ENCODE peak calls at places on chromosomes 5 and 9, in six cellular contexts. H, Z, M, A, X and B are unnamed samples.
A peak's percentile ranks its signal among the peaks of the same experiment; 100 is the strongest.

GRCh38 chr9:18632624-18633407 is 158.9 kb downstream of the ADAMTSL1 start:
- DNase-seq in H (peak; percentile 88), Z (peak; percentile 22), A (no peak), M (no peak), X (peak; percentile 49), B (no peak)

GRCh38 chr9:107734231-107735014 is 244.9 kb upstream of the KLF4 start:
- DNase-seq in X (peak; percentile 8), M (no peak), H (peak; percentile 98), Z (no peak), A (no peak), B (no peak)

GRCh38 chr5:56620903-56621680 is 194.3 kb upstream of the MAP3K1 start:
- DNase-seq in X (peak; percentile 52), M (no peak), A (no peak), Z (no peak), H (no peak), B (no peak)

GRCh38 chr5:150065886-150066285 is 20.5 kb downstream of the CSF1R start:
- DNase-seq in Z (no peak), A (no peak), X (no peak), H (peak; percentile 60), M (no peak), B (no peak)

GRCh38 chr9:22141906-22142305 is 132.8 kb upstream of the CDKN2B start:
- DNase-seq in Z (no peak), H (peak; percentile 48), A (no peak), M (no peak), X (peak; percentile 16), B (no peak)

GRCh38 chr5:90682278-90682677 is 123.7 kb downstream of the ADGRV1 start:
- DNase-seq in A (no peak), M (no peak), X (no peak), H (no peak), Z (no peak), B (no peak)

GRCh38 chr5:169350759-169351240 is 49.9 kb upstream of the SLIT3 start:
- DNase-seq in A (no peak), H (peak; percentile 99), M (peak; percentile 31), Z (peak; percentile 87), X (peak; percentile 99), B (no peak)

GRCh38 chr5:8907168-8907868 is 638.6 kb downstream of the SEMA5A start:
- DNase-seq in H (peak; percentile 87), A (no peak), M (no peak), Z (peak; percentile 46), X (peak; percentile 91), B (no peak)

GRCh38 chr9:22203371-22204138 is 194.4 kb upstream of the CDKN2B start:
- DNase-seq in M (no peak), H (peak; percentile 78), X (no peak), A (no peak), Z (no peak), B (no peak)

GRCh38 chr9:13744233-13744954 is 464.9 kb upstream of the MPDZ start:
- DNase-seq in A (no peak), H (no peak), M (no peak), X (no peak), Z (no peak), B (no peak)

GRCh38 chr5:532521-533242 is 8.4 kb upstream of the SLC9A3 start:
- DNase-seq in Z (no peak), M (no peak), X (no peak), A (no peak), H (no peak), B (peak; percentile 21)

GRCh38 chr9:81871695-81872094 is 56.5 kb upstream of the SPATA31D4 start:
- DNase-seq in X (peak; percentile 65), H (peak; percentile 78), A (no peak), M (no peak), Z (peak; percentile 38), B (no peak)

GRCh38 chr9:33159058-33159759 is 7.9 kb downstream of the B4GALT1 start:
- DNase-seq in Z (no peak), X (peak; percentile 58), A (no peak), H (peak; percentile 83), M (no peak), B (no peak)

GRCh38 chr5:132479812-132480441 is 10.6 kb downstream of the IRF1 start:
- DNase-seq in M (no peak), Z (no peak), X (no peak), A (no peak), H (no peak), B (no peak)

GRCh38 chr9:136696502-136696901 is 9.2 kb upstream of the AGPAT2 start:
- DNase-seq in M (no peak), Z (no peak), H (no peak), A (no peak), X (no peak), B (no peak)

GRCh38 chr9:33329117-33329563 is 38.8 kb downstream of the NFX1 start:
- DNase-seq in A (no peak), X (peak; percentile 100), Z (peak; percentile 76), H (peak; percentile 95), M (no peak), B (no peak)

GRCh38 chr9:91060520-91061343 is 259.1 kb downstream of the SYK start:
- DNase-seq in X (peak; percentile 82), A (peak; percentile 90), M (no peak), Z (peak; percentile 62), H (peak; percentile 99), B (peak; percentile 74)

GRCh38 chr5:57495285-57495684 is 12.7 kb upstream of the ACTBL2 start:
- DNase-seq in M (no peak), X (no peak), H (no peak), A (no peak), Z (no peak), B (no peak)

GRCh38 chr9:122463828-122464632 is 13.7 kb downstream of the OR1J1 start:
- DNase-seq in M (peak; percentile 23), X (peak; percentile 6), A (peak; percentile 81), Z (no peak), H (no peak), B (no peak)

GRCh38 chr5:32618962-32619361 is 33.6 kb downstream of the SUB1 start:
- DNase-seq in M (no peak), A (no peak), H (no peak), X (no peak), Z (no peak), B (no peak)

GRCh38 chr9:77092536-77092935 is 73.1 kb downstream of the FOXB2 start:
- DNase-seq in A (no peak), Z (no peak), X (peak; percentile 70), M (no peak), H (peak; percentile 39), B (no peak)

GRCh38 chr9:13181652-13182051 is 97.8 kb downstream of the MPDZ start:
- DNase-seq in Z (peak; percentile 5), X (peak; percentile 54), H (no peak), A (no peak), M (no peak), B (no peak)

GRCh38 chr5:16920109-16920816 is 15.8 kb downstream of the MYO10 start:
- DNase-seq in Z (no peak), M (no peak), X (no peak), H (no peak), A (no peak), B (no peak)

GRCh38 chr5:56638768-56639238 is 176.5 kb upstream of the MAP3K1 start:
- DNase-seq in M (no peak), Z (no peak), H (no peak), X (peak; percentile 69), A (peak; percentile 66), B (no peak)

GRCh38 chr9:2809692-2810423 is 34.0 kb downstream of the PUM3 start:
- DNase-seq in M (peak; percentile 57), Z (peak; percentile 60), H (peak; percentile 74), X (peak; percentile 94), A (no peak), B (no peak)

GRCh38 chr5:66144799-66145390 is 795 bp downstream of the SREK1 start:
- DNase-seq in Z (peak; percentile 20), M (no peak), A (peak; percentile 80), X (no peak), H (no peak), B (peak; percentile 66)

GRCh38 chr5:154782326-154782725 is 27.1 kb downstream of the LARP1 start:
- DNase-seq in A (no peak), M (no peak), Z (no peak), X (no peak), H (no peak), B (no peak)

GRCh38 chr9:124776952-124777645 is at the start of gene OLFML2A:
- DNase-seq in Z (no peak), X (peak; percentile 33), H (peak; percentile 8), A (no peak), M (no peak), B (peak; percentile 43)

GRCh38 chr9:121975801-121976277 is 117.3 kb downstream of the TTLL11 start:
- DNase-seq in H (peak; percentile 58), X (peak; percentile 99), A (no peak), M (no peak), Z (no peak), B (no peak)

GRCh38 chr5:142971296-142972013 is 201.3 kb downstream of the ARHGAP26 start:
- DNase-seq in A (no peak), Z (no peak), H (no peak), X (no peak), M (no peak), B (no peak)

GRCh38 chr5:139658928-139659667 is 10.9 kb downstream of the CXXC5 start:
- DNase-seq in A (no peak), Z (no peak), M (no peak), H (peak; percentile 87), X (peak; percentile 96), B (no peak)

GRCh38 chr9:129835860-129836223 is 584 bp downstream of the USP20 start:
- DNase-seq in M (no peak), X (peak; percentile 34), H (peak; percentile 25), Z (no peak), A (no peak), B (no peak)

GRCh38 chr5:176609724-176610429 is at the start of gene GPRIN1:
- DNase-seq in X (peak; percentile 69), H (peak; percentile 26), A (peak; percentile 52), Z (peak; percentile 83), M (no peak), B (peak; percentile 61)

GRCh38 chr5:170522211-170523128 is 18.6 kb downstream of the KCNIP1 start:
- DNase-seq in H (peak; percentile 18), A (peak; percentile 82), Z (peak; percentile 67), X (peak; percentile 99), M (no peak), B (peak; percentile 76)

GRCh38 chr5:77645158-77645994 is 6.9 kb upstream of the OTP start:
- DNase-seq in A (no peak), H (no peak), M (no peak), X (peak; percentile 23), Z (no peak), B (no peak)

GRCh38 chr9:69719368-69719767 is 40.4 kb downstream of the PTAR1 start:
- DNase-seq in A (no peak), M (no peak), X (no peak), H (peak; percentile 8), Z (no peak), B (no peak)

GRCh38 chr9:107286057-107286456 is 3.0 kb downstream of the RAD23B start:
- DNase-seq in H (peak; percentile 53), Z (no peak), X (peak; percentile 82), A (no peak), M (no peak), B (no peak)

GRCh38 chr9:70083429-70083828 is 39.8 kb downstream of the MAMDC2 start:
- DNase-seq in X (peak; percentile 23), M (no peak), H (no peak), Z (no peak), A (no peak), B (no peak)